ENCODE peak calls at places on chromosomes 6 and 20, in eight cellular contexts. W is HepG2, L is left ventricle myocardium inferior, U is right atrium auricular region, K is H9, R is cardiac muscle cell, T is thoracic aorta, I is upper lobe of right lung. S is an unnamed sample.

GRCh38 chr20:48180637-48181036 is 395.4 kb upstream of the SULF2 start:
- DNase-seq in W (peak), L (no peak), U (no peak), K (no peak), R (no peak), T (no peak), I (no peak), S (no peak)

GRCh38 chr20:1330075-1330830 is 1.3 kb upstream of the SDCBP2 start:
- DNase-seq in W (no peak), L (peak), U (peak), K (no peak), R (no peak), T (no peak), I (no peak), S (peak)

GRCh38 chr6:37052027-37052628 is 46.7 kb downstream of the FGD2 start:
- DNase-seq in W (peak), L (no peak), U (no peak), K (peak), R (no peak), T (no peak), I (no peak), S (peak)

GRCh38 chr20:50001784-50002311 is 19.1 kb downstream of the SNAI1 start:
- DNase-seq in W (no peak), L (no peak), U (no peak), K (no peak), R (no peak), T (no peak), I (no peak), S (no peak)

GRCh38 chr6:28537065-28537464 is 11.4 kb downstream of the GPX5 start:
- DNase-seq in W (no peak), L (no peak), U (no peak), K (peak), R (peak), T (no peak), I (no peak), S (no peak)

GRCh38 chr6:108541843-108542795 is 18.6 kb upstream of the FOXO3 start:
- DNase-seq in W (peak), L (peak), U (peak), K (peak), R (peak), T (no peak), I (no peak), S (peak)

GRCh38 chr6:127058936-127059335 is 59.5 kb upstream of the RSPO3 start:
- DNase-seq in W (no peak), L (no peak), U (no peak), K (no peak), R (no peak), T (no peak), I (no peak), S (no peak)

GRCh38 chr6:165819394-165819793 is 156.4 kb upstream of the PDE10A start:
- DNase-seq in W (no peak), L (no peak), U (no peak), K (no peak), R (no peak), T (no peak), I (no peak), S (no peak)

GRCh38 chr6:136465766-136466303 is 84.4 kb downstream of the MAP7 start:
- DNase-seq in W (no peak), L (no peak), U (no peak), K (no peak), R (no peak), T (no peak), I (no peak), S (no peak)

GRCh38 chr6:27684264-27685211 is 211.6 kb upstream of the ZNF184 start:
- DNase-seq in W (peak), L (no peak), U (no peak), K (peak), R (peak), T (no peak), I (no peak), S (peak)

GRCh38 chr20:57655812-57656161 is 35.6 kb upstream of the ZBP1 start:
- DNase-seq in W (no peak), L (no peak), U (no peak), K (no peak), R (no peak), T (no peak), I (peak), S (no peak)

GRCh38 chr6:39941820-39942219 is 7.6 kb upstream of the MOCS1 start:
- DNase-seq in W (no peak), L (no peak), U (no peak), K (no peak), R (no peak), T (no peak), I (no peak), S (no peak)

GRCh38 chr6:102732908-102733307 is 1339.4 kb downstream of the GRIK2 start:
- DNase-seq in W (no peak), L (no peak), U (no peak), K (no peak), R (no peak), T (no peak), I (no peak), S (no peak)

GRCh38 chr6:15657290-15657689 is 5.5 kb downstream of the DTNBP1 start:
- DNase-seq in W (no peak), L (no peak), U (no peak), K (no peak), R (no peak), T (no peak), I (no peak), S (no peak)

GRCh38 chr6:163260111-163260895 is 154.2 kb upstream of the QKI start:
- DNase-seq in W (no peak), L (no peak), U (no peak), K (peak), R (peak), T (no peak), I (no peak), S (no peak)

GRCh38 chr6:5645903-5646302 is 360.8 kb downstream of the NRN1 start:
- DNase-seq in W (no peak), L (no peak), U (no peak), K (no peak), R (no peak), T (no peak), I (no peak), S (no peak)

GRCh38 chr6:6810727-6811126 is 222.2 kb downstream of the LY86 start:
- DNase-seq in W (no peak), L (no peak), U (no peak), K (no peak), R (no peak), T (no peak), I (no peak), S (no peak)

GRCh38 chr6:155436981-155437749 is 18.5 kb downstream of the NOX3 start:
- DNase-seq in W (peak), L (no peak), U (no peak), K (no peak), R (peak), T (no peak), I (no peak), S (no peak)

GRCh38 chr20:6855074-6855473 is 87.6 kb downstream of the BMP2 start:
- DNase-seq in W (no peak), L (no peak), U (no peak), K (no peak), R (no peak), T (no peak), I (no peak), S (no peak)

GRCh38 chr6:37170273-37171140 is 555 bp downstream of the PIM1 start:
- DNase-seq in W (no peak), L (peak), U (peak), K (peak), R (peak), T (no peak), I (peak), S (peak)

GRCh38 chr6:25769983-25770382 is 15.4 kb downstream of the SLC17A4 start:
- DNase-seq in W (no peak), L (no peak), U (no peak), K (no peak), R (no peak), T (no peak), I (no peak), S (no peak)

GRCh38 chr6:108831104-108831503 is 17.1 kb upstream of the ARMC2 start:
- DNase-seq in W (no peak), L (no peak), U (no peak), K (no peak), R (no peak), T (peak), I (no peak), S (no peak)

GRCh38 chr6:139655783-139656705 is 281.6 kb upstream of the CITED2 start:
- DNase-seq in W (peak), L (no peak), U (no peak), K (no peak), R (no peak), T (no peak), I (no peak), S (no peak)

GRCh38 chr6:37272834-37273566 is 15.1 kb upstream of the TMEM217 start:
- DNase-seq in W (no peak), L (no peak), U (no peak), K (no peak), R (no peak), T (no peak), I (no peak), S (no peak)

GRCh38 chr20:38581013-38581412 is at the start of gene ADIG:
- DNase-seq in W (peak), L (peak), U (no peak), K (no peak), R (peak), T (no peak), I (no peak), S (no peak)

GRCh38 chr20:46573788-46574581 is 23.5 kb upstream of the OCSTAMP start:
- DNase-seq in W (no peak), L (no peak), U (no peak), K (no peak), R (no peak), T (no peak), I (no peak), S (no peak)

GRCh38 chr6:6319947-6320811 is at the start of gene F13A1:
- DNase-seq in W (no peak), L (peak), U (no peak), K (peak), R (no peak), T (no peak), I (peak), S (peak)

GRCh38 chr20:29687438-29687837 is 1570.0 kb upstream of the DEFB115 start:
- DNase-seq in W (no peak), L (no peak), U (no peak), K (no peak), R (no peak), T (no peak), I (no peak), S (no peak)

GRCh38 chr6:13488015-13488895 is 855 bp upstream of the GFOD1 start:
- DNase-seq in W (no peak), L (peak), U (no peak), K (peak), R (no peak), T (no peak), I (peak), S (no peak)

GRCh38 chr6:34460796-34461507 is 4.9 kb upstream of the PACSIN1 start:
- DNase-seq in W (no peak), L (no peak), U (no peak), K (no peak), R (no peak), T (no peak), I (no peak), S (no peak)

GRCh38 chr6:30037182-30037788 is 23.8 kb upstream of the POLR1H start:
- DNase-seq in W (peak), L (no peak), U (no peak), K (no peak), R (peak), T (no peak), I (no peak), S (peak)

GRCh38 chr20:53879048-53879684 is 191.2 kb downstream of the BCAS1 start:
- DNase-seq in W (no peak), L (no peak), U (no peak), K (no peak), R (no peak), T (no peak), I (no peak), S (no peak)

GRCh38 chr20:36794116-36794474 is 20.5 kb upstream of the DSN1 start:
- DNase-seq in W (no peak), L (no peak), U (no peak), K (no peak), R (no peak), T (no peak), I (no peak), S (no peak)

GRCh38 chr20:36796117-36796516 is 22.6 kb upstream of the DSN1 start:
- DNase-seq in W (no peak), L (no peak), U (no peak), K (no peak), R (no peak), T (no peak), I (no peak), S (no peak)

GRCh38 chr20:36793294-36794115 is 19.9 kb upstream of the DSN1 start:
- DNase-seq in W (no peak), L (no peak), U (no peak), K (no peak), R (no peak), T (no peak), I (no peak), S (no peak)

GRCh38 chr20:36796868-36797267 is 23.3 kb upstream of the DSN1 start:
- DNase-seq in W (no peak), L (no peak), U (no peak), K (no peak), R (no peak), T (no peak), I (no peak), S (no peak)

DNA sequence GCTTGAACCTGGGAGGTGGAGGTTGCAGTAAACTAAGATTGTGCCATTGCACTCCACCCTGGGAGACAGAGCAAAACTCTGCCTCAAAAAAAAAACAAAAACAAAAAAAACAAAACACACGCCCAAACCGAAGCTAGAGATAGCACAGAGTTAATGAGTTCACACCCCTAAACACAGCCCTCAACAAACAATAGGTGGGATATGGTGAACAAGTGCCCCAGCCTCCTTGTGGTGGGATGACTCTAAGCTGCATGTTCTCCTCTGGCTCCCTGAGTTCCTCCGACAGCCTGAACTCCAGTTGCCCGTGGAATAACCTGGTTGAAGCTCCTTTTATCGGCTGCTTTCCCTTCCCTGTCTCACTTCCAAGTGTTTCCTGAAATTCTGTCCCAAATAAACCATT is 22.1 kb upstream of the DSN1 start:
- DNase-seq in W (no peak), L (no peak), U (no peak), K (no peak), R (no peak), T (no peak), I (no peak), S (no peak)
- TF ChIP-seq CTCF in W (no peak), L (no peak), U (no peak), K (no peak), R (no peak), T (no peak), I (no peak), S (no peak)

GRCh38 chr6:148440021-148440420 is 97.4 kb downstream of the SASH1 start:
- DNase-seq in W (no peak), L (no peak), U (no peak), K (no peak), R (no peak), T (no peak), I (no peak), S (no peak)
- H3K27ac ChIP-seq in W (no peak), L (no peak), U (no peak), K (no peak), R (no peak), T (peak), I (no peak), S (no peak)

DNA sequence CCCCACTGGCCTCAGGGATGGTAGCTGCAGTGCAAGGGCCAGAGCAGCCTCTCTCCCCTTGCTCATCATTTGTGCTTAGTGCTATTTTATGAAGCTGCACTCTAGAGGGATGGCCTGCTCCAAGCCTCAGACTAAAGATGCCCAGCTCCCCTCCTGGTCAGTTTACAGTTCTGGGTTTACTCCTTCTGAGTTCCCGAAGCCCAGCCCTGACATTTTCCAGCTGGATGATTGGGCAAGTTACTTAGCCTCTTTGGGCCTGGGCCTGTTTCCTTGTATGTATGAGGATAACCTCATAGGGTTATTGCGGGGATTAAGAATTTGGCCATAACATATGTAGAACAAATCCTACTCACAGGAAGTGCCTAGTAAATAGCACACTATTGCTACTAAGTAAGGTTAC is 31.8 kb upstream of the EMILIN3 start:
- DNase-seq in W (no peak), L (peak), U (peak), K (no peak), R (no peak), T (no peak), I (no peak), S (no peak)
- TF ChIP-seq CTCF in W (no peak), L (no peak), U (no peak), K (no peak), R (no peak), T (no peak), I (no peak), S (no peak)

GRCh38 chr20:33408716-33409654 is 7.7 kb upstream of the CDK5RAP1 start:
- DNase-seq in W (no peak), L (no peak), U (no peak), K (no peak), R (no peak), T (no peak), I (no peak), S (peak)

GRCh38 chr20:33408313-33408712 is 7.0 kb upstream of the CDK5RAP1 start:
- DNase-seq in W (no peak), L (no peak), U (no peak), K (no peak), R (no peak), T (no peak), I (no peak), S (no peak)

GRCh38 chr20:33407251-33407650 is 5.9 kb upstream of the CDK5RAP1 start:
- DNase-seq in W (no peak), L (no peak), U (no peak), K (no peak), R (no peak), T (no peak), I (no peak), S (no peak)

GRCh38 chr20:33410081-33410742 is 8.9 kb upstream of the CDK5RAP1 start:
- DNase-seq in W (no peak), L (no peak), U (no peak), K (no peak), R (no peak), T (no peak), I (no peak), S (no peak)

GRCh38 chr20:33407796-33408195 is 6.5 kb upstream of the CDK5RAP1 start:
- DNase-seq in W (no peak), L (no peak), U (no peak), K (no peak), R (no peak), T (no peak), I (no peak), S (no peak)
- H3K27ac ChIP-seq in W (no peak), L (no peak), U (no peak), K (no peak), R (peak), T (no peak), I (no peak), S (peak)

GRCh38 chr6:150713876-150714275 is 114.2 kb downstream of the PLEKHG1 start:
- DNase-seq in W (no peak), L (no peak), U (no peak), K (no peak), R (no peak), T (no peak), I (no peak), S (no peak)
- TF ChIP-seq CTCF in W (no peak), L (no peak), U (no peak), K (no peak), R (no peak), T (no peak), I (no peak), S (no peak)

GRCh38 chr20:35772563-35773058 is 796 bp downstream of the PHF20 start:
- DNase-seq in W (no peak), L (no peak), U (no peak), K (no peak), R (no peak), T (no peak), I (no peak), S (no peak)
- H3K27ac ChIP-seq in W (peak), L (peak), U (peak), K (no peak), R (peak), T (peak), I (peak), S (peak)

GRCh38 chr6:11053307-11053706 is 9.2 kb upstream of the ELOVL2 start:
- DNase-seq in W (no peak), L (no peak), U (no peak), K (no peak), R (no peak), T (no peak), I (no peak), S (no peak)
- TF ChIP-seq CTCF in W (no peak), L (no peak), U (no peak), K (no peak), R (no peak), T (no peak), I (no peak), S (no peak)